ENCODE peak calls at places on chromosome 13, in four cellular contexts. One of them, this sample, is unnamed.

GRCh38 chr13:105363747-105364177 is 1171.7 kb downstream of the EFNB2 start:
- DNase-seq in HepG2: no peak
- DNase-seq in A549: no peak
- DNase-seq in H1: no peak
- DNase-seq in this sample: no peak

GRCh38 chr13:37640499-37640898 is 41.9 kb upstream of the POSTN start:
- DNase-seq in HepG2: no peak
- DNase-seq in H1: no peak
- DNase-seq in A549: peak; percentile 4
- DNase-seq in this sample: no peak

GRCh38 chr13:44407379-44407778 is 33.8 kb downstream of the SERP2 start:
- DNase-seq in H1: no peak
- DNase-seq in A549: no peak
- DNase-seq in HepG2: no peak
- DNase-seq in this sample: no peak

GRCh38 chr13:59978862-59979261 is 184.9 kb downstream of the DIAPH3 start:
- DNase-seq in HepG2: no peak
- DNase-seq in H1: no peak
- DNase-seq in A549: no peak
- DNase-seq in this sample: no peak

GRCh38 chr13:112444416-112445399 is 68.6 kb downstream of the SPACA7 start:
- DNase-seq in HepG2: no peak
- DNase-seq in A549: no peak
- DNase-seq in H1: no peak
- DNase-seq in this sample: no peak

GRCh38 chr13:97141564-97142005 is 80.5 kb upstream of the MBNL2 start:
- DNase-seq in HepG2: peak; percentile 96
- DNase-seq in H1: peak; percentile 29
- DNase-seq in A549: peak; percentile 83
- DNase-seq in this sample: peak; percentile 23

GRCh38 chr13:35157143-35157755 is 215.2 kb downstream of the NBEA start:
- DNase-seq in A549: peak; percentile 17
- DNase-seq in H1: no peak
- DNase-seq in HepG2: peak; percentile 31
- DNase-seq in this sample: peak; percentile 33

GRCh38 chr13:70812481-70812880 is 704.2 kb upstream of the KLHL1 start:
- DNase-seq in HepG2: no peak
- DNase-seq in A549: no peak
- DNase-seq in H1: no peak
- DNase-seq in this sample: no peak

GRCh38 chr13:73717632-73718031 is 416.6 kb downstream of the KLF12 start:
- DNase-seq in HepG2: no peak
- DNase-seq in H1: no peak
- DNase-seq in A549: no peak
- DNase-seq in this sample: no peak

GRCh38 chr13:99614465-99614885 is 113.2 kb downstream of the TM9SF2 start:
- DNase-seq in A549: peak; percentile 50
- DNase-seq in H1: no peak
- DNase-seq in HepG2: peak; percentile 76
- DNase-seq in this sample: no peak

GRCh38 chr13:107373551-107373950 is 805.6 kb upstream of the ARGLU1 start:
- DNase-seq in HepG2: no peak
- DNase-seq in H1: no peak
- DNase-seq in A549: no peak
- DNase-seq in this sample: no peak

GRCh38 chr13:105804561-105805190 is 730.8 kb downstream of the EFNB2 start:
- DNase-seq in H1: no peak
- DNase-seq in HepG2: no peak
- DNase-seq in A549: no peak
- DNase-seq in this sample: no peak

GRCh38 chr13:78981913-78982312 is 323.0 kb upstream of the OBI1 start:
- DNase-seq in A549: no peak
- DNase-seq in H1: no peak
- DNase-seq in HepG2: no peak
- DNase-seq in this sample: no peak

GRCh38 chr13:113928701-113929627 is 44.9 kb downstream of the C13orf46 start:
- DNase-seq in A549: no peak
- DNase-seq in H1: no peak
- DNase-seq in HepG2: no peak
- DNase-seq in this sample: no peak

GRCh38 chr13:41398494-41399190 is 58.7 kb upstream of the RGCC start:
- DNase-seq in HepG2: no peak
- DNase-seq in A549: no peak
- DNase-seq in H1: no peak
- DNase-seq in this sample: no peak

GRCh38 chr13:31195616-31196015 is 4.2 kb upstream of the B3GLCT start:
- DNase-seq in A549: no peak
- DNase-seq in HepG2: no peak
- DNase-seq in H1: no peak
- DNase-seq in this sample: no peak

GRCh38 chr13:48146122-48146521 is 51.2 kb upstream of the MED4 start:
- DNase-seq in H1: no peak
- DNase-seq in A549: no peak
- DNase-seq in HepG2: no peak
- DNase-seq in this sample: no peak

GRCh38 chr13:77480071-77480470 is 55.4 kb upstream of the SCEL start:
- DNase-seq in HepG2: no peak
- DNase-seq in A549: no peak
- DNase-seq in H1: peak; percentile 9
- DNase-seq in this sample: no peak

GRCh38 chr13:60509601-60510386 is 112.8 kb downstream of the TDRD3 start:
- DNase-seq in HepG2: no peak
- DNase-seq in H1: no peak
- DNase-seq in A549: no peak
- DNase-seq in this sample: no peak

GRCh38 chr13:65540064-65540635 is 1690.0 kb downstream of the PCDH9 start:
- DNase-seq in H1: no peak
- DNase-seq in HepG2: no peak
- DNase-seq in A549: no peak
- DNase-seq in this sample: no peak

GRCh38 chr13:91904597-91904996 is 506.2 kb downstream of the GPC5 start:
- DNase-seq in A549: no peak
- DNase-seq in H1: no peak
- DNase-seq in HepG2: no peak
- DNase-seq in this sample: peak; percentile 16

GRCh38 chr13:113754242-113754641 is 4.8 kb upstream of the TMEM255B start:
- DNase-seq in A549: no peak
- DNase-seq in HepG2: no peak
- DNase-seq in H1: no peak
- DNase-seq in this sample: no peak

GRCh38 chr13:110868631-110869165 is 46.2 kb downstream of the ANKRD10 start:
- DNase-seq in A549: no peak
- DNase-seq in HepG2: no peak
- DNase-seq in H1: no peak
- DNase-seq in this sample: no peak
- TF ChIP-seq HDAC2 in A549: no peak
- TF ChIP-seq HDAC2 in HepG2: no peak
- TF ChIP-seq HDAC2 in H1: no peak
- TF ChIP-seq HDAC2 in this sample: no peak

DNA sequence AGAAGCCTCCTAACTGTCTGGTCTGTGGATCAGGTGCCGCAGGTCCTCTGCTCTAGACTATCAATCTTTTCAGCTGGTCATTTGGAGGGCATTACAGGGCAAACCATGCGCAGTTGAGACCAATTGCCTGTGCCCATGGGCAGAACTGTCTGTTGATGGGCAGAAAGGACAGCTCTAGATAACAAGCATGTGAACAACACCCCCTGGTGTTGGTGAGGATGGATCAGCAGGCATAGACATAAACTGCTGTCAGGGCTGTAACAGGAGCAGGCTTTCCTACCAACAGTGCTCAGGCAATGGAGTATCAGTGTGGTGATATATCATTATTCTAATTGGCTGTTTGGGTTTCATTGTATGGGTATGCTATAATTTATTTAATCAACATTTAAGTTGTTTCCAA is 104.7 kb upstream of the KL start:
- DNase-seq in A549: peak; percentile 35
- DNase-seq in H1: peak; percentile 15
- DNase-seq in HepG2: peak; percentile 36
- DNase-seq in this sample: no peak
- TF ChIP-seq HDAC2 in A549: no peak
- TF ChIP-seq HDAC2 in H1: no peak
- TF ChIP-seq HDAC2 in HepG2: no peak
- TF ChIP-seq HDAC2 in this sample: no peak

GRCh38 chr13:51556740-51557139 is 27.5 kb upstream of the WDFY2 start:
- DNase-seq in H1: no peak
- DNase-seq in HepG2: no peak
- DNase-seq in A549: no peak
- DNase-seq in this sample: no peak
- TF ChIP-seq HDAC2 in H1: no peak
- TF ChIP-seq HDAC2 in HepG2: no peak
- TF ChIP-seq HDAC2 in A549: no peak
- TF ChIP-seq HDAC2 in this sample: no peak

DNA sequence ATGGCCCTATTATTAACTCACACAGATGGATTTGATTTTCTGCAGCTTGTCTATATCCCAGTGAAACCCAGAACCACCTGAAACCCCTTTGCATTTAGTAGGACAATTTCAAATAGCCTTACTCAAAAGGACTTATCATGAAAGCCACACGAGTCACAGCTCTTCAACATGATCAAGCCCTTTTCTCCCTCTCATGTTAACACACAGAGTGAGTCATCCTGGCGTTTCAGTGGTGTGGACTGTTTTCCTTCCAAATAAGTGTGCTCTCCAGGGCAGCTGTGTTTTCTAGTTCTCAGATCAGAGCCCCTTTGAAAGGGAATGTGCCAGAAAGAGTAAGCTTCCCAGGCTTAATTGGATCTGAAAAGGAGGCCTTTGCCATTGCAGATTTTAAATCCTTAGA is 51.4 kb downstream of the ERICH6B start:
- DNase-seq in HepG2: peak; percentile 22
- DNase-seq in A549: no peak
- DNase-seq in H1: no peak
- DNase-seq in this sample: no peak
- TF ChIP-seq HDAC2 in HepG2: no peak
- TF ChIP-seq HDAC2 in A549: no peak
- TF ChIP-seq HDAC2 in H1: no peak
- TF ChIP-seq HDAC2 in this sample: no peak

GRCh38 chr13:29339386-29340272 is 255.9 kb downstream of the SLC7A1 start:
- DNase-seq in HepG2: no peak
- DNase-seq in H1: no peak
- DNase-seq in A549: no peak
- DNase-seq in this sample: no peak
- TF ChIP-seq HDAC2 in HepG2: no peak
- TF ChIP-seq HDAC2 in H1: no peak
- TF ChIP-seq HDAC2 in A549: no peak
- TF ChIP-seq HDAC2 in this sample: no peak

This sample was measured in GM12878.